ENCODE peak calls at places on chromosomes 6 and 20, in ten cellular contexts. W is T-helper 9 cell; Y is COR-L47; C is Caki2; G is NCI-H460; P is AG10803; B is naive thymus-derived CD8-positive, alpha-beta T cell; D is left cardiac atrium; T is stimulated activated CD8-positive, alpha-beta memory T cell treated with anti-CD3 and anti-CD28 coated beads, Interleukin-2, amount 100 ng/mL, for 48 hours; R is head of caudate nucleus. E is an unnamed sample.

GRCh38 chr6:55069132-55069781 is 105.1 kb upstream of the HCRTR2 start:
- DNase-seq in R (peak; percentile 36), C (peak; percentile 35), Y (no peak), B (no peak), T (no peak), D (no peak), P (peak; percentile 73), W (no peak), G (peak; percentile 40), E (peak; percentile 71)

GRCh38 chr6:166046232-166046631 is 121.4 kb downstream of the TBXT start:
- DNase-seq in D (no peak), P (peak; percentile 84), T (no peak), Y (no peak), C (peak; percentile 52), R (no peak), W (no peak), G (peak; percentile 46), B (no peak), E (peak; percentile 95)

GRCh38 chr6:133971861-133972260 is 18.8 kb downstream of the TBPL1 start:
- DNase-seq in P (no peak), Y (no peak), T (no peak), R (no peak), C (no peak), D (no peak), W (no peak), G (no peak), B (no peak), E (no peak)

GRCh38 chr6:136113736-136114173 is 136.4 kb downstream of the MTFR2 start:
- DNase-seq in D (peak; percentile 71), W (no peak), R (peak; percentile 35), P (peak; percentile 85), C (peak; percentile 22), B (no peak), T (no peak), G (no peak), Y (peak; percentile 89), E (peak; percentile 85)

GRCh38 chr20:43915209-43916072 is 789 bp downstream of the TOX2 start:
- DNase-seq in W (no peak), P (peak; percentile 24), Y (no peak), R (no peak), T (peak; percentile 19), G (no peak), C (no peak), B (no peak), D (no peak), E (no peak)

GRCh38 chr20:24663496-24663895 is 194.1 kb downstream of the SYNDIG1 start:
- DNase-seq in Y (no peak), R (peak; percentile 26), T (no peak), C (no peak), D (no peak), B (no peak), W (no peak), G (no peak), P (no peak), E (no peak)

GRCh38 chr20:44642203-44643153 is 9.0 kb downstream of the ADA start:
- DNase-seq in Y (peak; percentile 41), P (peak; percentile 79), R (peak; percentile 50), C (peak; percentile 96), D (peak; percentile 78), T (no peak), G (no peak), B (no peak), W (peak; percentile 10), E (peak; percentile 88)

GRCh38 chr6:15299430-15300131 is 53.7 kb downstream of the JARID2 start:
- DNase-seq in C (no peak), P (no peak), R (peak; percentile 47), B (peak; percentile 10), G (no peak), W (no peak), Y (no peak), T (peak; percentile 57), D (peak; percentile 71), E (no peak)